ENCODE peak calls at places on chromosomes 2 and 18, in four cellular contexts. X is pancreas, E is foreskin keratinocyte, D is right cardiac atrium. C is an unnamed sample.
A peak's percentile ranks its signal among the peaks of the same experiment; 100 is the strongest.

GRCh38 chr2:150478206-150478974 is 9.1 kb downstream of the RND3 start:
- ATAC-seq in X (no peak), E (no peak), D (no peak), C (no peak)

GRCh38 chr2:160194946-160195345 is 5.1 kb downstream of the ITGB6 start:
- ATAC-seq in X (no peak), E (no peak), D (no peak), C (peak; percentile 3)

GRCh38 chr2:190789074-190790004 is 91.3 kb upstream of the GLS start:
- ATAC-seq in X (peak; percentile 49), E (no peak), D (no peak), C (no peak)

GRCh38 chr2:45852450-45853150 is 201.1 kb downstream of the PRKCE start:
- ATAC-seq in X (no peak), E (no peak), D (no peak), C (no peak)

GRCh38 chr2:55150834-55151233 is 81.3 kb downstream of the CLHC1 start:
- ATAC-seq in X (no peak), E (no peak), D (peak; percentile 44), C (no peak)

GRCh38 chr18:62784966-62785413 is 69.6 kb downstream of the PHLPP1 start:
- ATAC-seq in X (no peak), E (no peak), D (peak; percentile 64), C (no peak)

GRCh38 chr2:23065210-23065609 is 319.8 kb upstream of the KLHL29 start:
- ATAC-seq in X (no peak), E (no peak), D (no peak), C (no peak)

GRCh38 chr2:205766765-205767359 is 84.6 kb downstream of the NRP2 start:
- ATAC-seq in X (no peak), E (no peak), D (no peak), C (peak; percentile 32)

GRCh38 chr2:183078163-183078466 is 432 bp upstream of the DUSP19 start:
- ATAC-seq in X (peak; percentile 71), E (no peak), D (peak; percentile 77), C (peak; percentile 64)

GRCh38 chr2:175030380-175031271 is 25.4 kb upstream of the CHN1 start:
- ATAC-seq in X (no peak), E (peak; percentile 75), D (peak; percentile 48), C (no peak)

GRCh38 chr2:26840937-26841610 is 6.9 kb upstream of the DPYSL5 start:
- ATAC-seq in X (no peak), E (peak; percentile 47), D (no peak), C (peak; percentile 88)

GRCh38 chr2:238173692-238174091 is 14.9 kb downstream of the ERFE start:
- ATAC-seq in X (no peak), E (no peak), D (no peak), C (no peak)

GRCh38 chr2:160401895-160402294 is 91.7 kb downstream of the RBMS1 start:
- ATAC-seq in X (no peak), E (no peak), D (no peak), C (no peak)

GRCh38 chr2:84894758-84895520 is 10.5 kb upstream of the TMSB10 start:
- ATAC-seq in X (no peak), E (no peak), D (peak; percentile 44), C (no peak)

GRCh38 chr2:159608723-159609308 is 7.5 kb downstream of the BAZ2B start:
- ATAC-seq in X (no peak), E (no peak), D (no peak), C (no peak)

GRCh38 chr2:174499365-174499764 is 12.5 kb upstream of the GPR155 start:
- ATAC-seq in X (no peak), E (no peak), D (no peak), C (no peak)

GRCh38 chr2:84217446-84217845 is 241.6 kb downstream of the SUCLG1 start:
- ATAC-seq in X (no peak), E (no peak), D (no peak), C (no peak)

GRCh38 chr2:211408485-211408884 is 852.1 kb downstream of the CPS1 start:
- ATAC-seq in X (peak; percentile 60), E (peak; percentile 96), D (peak; percentile 41), C (no peak)

GRCh38 chr2:102005989-102006885 is 14.5 kb downstream of the IL1R2 start:
- ATAC-seq in X (peak; percentile 58), E (peak; percentile 28), D (peak; percentile 87), C (peak; percentile 83)

GRCh38 chr2:204491528-204491927 is 53.7 kb upstream of the PARD3B start:
- ATAC-seq in X (no peak), E (peak; percentile 82), D (no peak), C (no peak)

GRCh38 chr2:230942920-230943896 is 18.2 kb upstream of the GPR55 start:
- ATAC-seq in X (no peak), E (no peak), D (peak; percentile 66), C (no peak)

GRCh38 chr2:193868833-193869232 is 1674.1 kb upstream of the TMEFF2 start:
- ATAC-seq in X (no peak), E (peak; percentile 81), D (no peak), C (no peak)

GRCh38 chr2:29314816-29315571 is 199.8 kb downstream of the CLIP4 start:
- ATAC-seq in X (no peak), E (peak; percentile 87), D (no peak), C (peak; percentile 65)

GRCh38 chr18:75212626-75213110 is 2.1 kb downstream of the TSHZ1 start:
- ATAC-seq in X (no peak), E (no peak), D (no peak), C (no peak)

GRCh38 chr2:112850588-112850987 is 14.0 kb upstream of the IL1B start:
- ATAC-seq in X (no peak), E (no peak), D (no peak), C (no peak)

GRCh38 chr2:177393381-177393780 is 808 bp downstream of the AGPS start:
- ATAC-seq in X (no peak), E (no peak), D (no peak), C (peak; percentile 40)

GRCh38 chr2:141137121-141137693 is 993.6 kb downstream of the LRP1B start:
- ATAC-seq in X (no peak), E (no peak), D (no peak), C (no peak)

GRCh38 chr2:159156834-159157233 is 129.7 kb downstream of the WDSUB1 start:
- ATAC-seq in X (peak; percentile 32), E (peak; percentile 61), D (no peak), C (peak; percentile 76)

GRCh38 chr2:23009545-23010149 is 375.3 kb upstream of the KLHL29 start:
- ATAC-seq in X (no peak), E (no peak), D (peak; percentile 21), C (no peak)

GRCh38 chr2:3493610-3493997 is 25.7 kb downstream of the ADI1 start:
- ATAC-seq in X (no peak), E (no peak), D (peak; percentile 92), C (no peak)

GRCh38 chr18:71665131-71665530 is 879.0 kb downstream of the CBLN2 start:
- ATAC-seq in X (no peak), E (no peak), D (no peak), C (no peak)

GRCh38 chr2:135744761-135745314 is 3.2 kb downstream of the UBXN4 start:
- ATAC-seq in X (no peak), E (peak; percentile 73), D (no peak), C (peak; percentile 24)

GRCh38 chr2:109396338-109397180 is 217.2 kb downstream of the SEPTIN10 start:
- ATAC-seq in X (no peak), E (no peak), D (peak; percentile 25), C (no peak)

GRCh38 chr18:56001576-56001975 is 413.6 kb upstream of the TCF4 start:
- ATAC-seq in X (no peak), E (peak; percentile 12), D (no peak), C (no peak)

GRCh38 chr2:197889041-197889440 is 84.6 kb downstream of the PLCL1 start:
- ATAC-seq in X (no peak), E (peak; percentile 99), D (peak; percentile 42), C (peak; percentile 68)

C was measured in esophagus mucosa.